ENCODE peak calls at places on chromosomes 5 and 9, in seven cellular contexts. J, V, G, C, X, A and E are unnamed samples. For H3K4me1, the result is how much of the 10 kb centered on the place peaks cover.

GRCh38 chr9:91071185-91071990 is 269.8 kb downstream of the SYK start:
- DNase-seq in J (no peak), V (peak), G (no peak), C (no peak), X (no peak), A (no peak), E (peak)

GRCh38 chr5:93607367-93608258 is 24.6 kb downstream of the NR2F1 start:
- DNase-seq in J (no peak), V (peak), G (no peak), C (no peak), X (peak), A (no peak), E (no peak)

GRCh38 chr9:18666987-18667772 is 193.2 kb downstream of the ADAMTSL1 start:
- DNase-seq in J (no peak), V (peak), G (no peak), C (no peak), X (no peak), A (no peak), E (no peak)

GRCh38 chr9:128555180-128555721 is 2.9 kb downstream of the SPTAN1 start:
- DNase-seq in J (no peak), V (peak), G (no peak), C (no peak), X (peak), A (no peak), E (no peak)

GRCh38 chr9:89821081-89821480 is 216.3 kb downstream of the GADD45G start:
- DNase-seq in J (no peak), V (peak), G (no peak), C (no peak), X (no peak), A (no peak), E (peak)

GRCh38 chr5:104456122-104456521 is 893.5 kb upstream of the NUDT12 start:
- DNase-seq in J (no peak), V (no peak), G (no peak), C (no peak), X (no peak), A (no peak), E (no peak)

GRCh38 chr9:97243606-97244005 is 63.9 kb upstream of the CCDC180 start:
- DNase-seq in J (no peak), V (no peak), G (no peak), C (no peak), X (no peak), A (no peak), E (no peak)

GRCh38 chr5:55497712-55498111 is 37.1 kb downstream of the PLPP1 start:
- DNase-seq in J (no peak), V (no peak), G (no peak), C (no peak), X (no peak), A (no peak), E (no peak)

GRCh38 chr9:4967521-4967920 is 17.6 kb upstream of the JAK2 start:
- DNase-seq in J (no peak), V (no peak), G (no peak), C (no peak), X (no peak), A (no peak), E (no peak)
- H3K4me1 ChIP-seq in J (under half), V (under half), G (under half), C (under half), X (under half), A (under half), E (under half)

GRCh38 chr5:14268236-14268701 is 125.1 kb downstream of the TRIO start:
- DNase-seq in J (no peak), V (peak), G (no peak), C (no peak), X (peak), A (no peak), E (peak)
- H3K4me1 ChIP-seq in J (under half), V (half or more), G (under half), C (under half), X (half or more), A (under half), E (under half)

GRCh38 chr9:121357011-121357410 is 13.0 kb downstream of the STOM start:
- DNase-seq in J (no peak), V (no peak), G (no peak), C (no peak), X (no peak), A (no peak), E (no peak)
- H3K4me1 ChIP-seq in J (half or more), V (under half), G (under half), C (under half), X (half or more), A (half or more), E (half or more)

GRCh38 chr9:93161801-93162635 is 21.9 kb upstream of the WNK2 start:
- DNase-seq in J (no peak), V (no peak), G (no peak), C (no peak), X (no peak), A (no peak), E (no peak)

GRCh38 chr9:93156475-93157008 is 22.5 kb upstream of the NINJ1 start:
- DNase-seq in J (no peak), V (no peak), G (no peak), C (no peak), X (no peak), A (no peak), E (no peak)

GRCh38 chr9:93155716-93156474 is 21.8 kb upstream of the NINJ1 start:
- DNase-seq in J (no peak), V (no peak), G (no peak), C (no peak), X (no peak), A (no peak), E (no peak)

GRCh38 chr9:93164085-93164484 is 19.9 kb upstream of the WNK2 start:
- DNase-seq in J (no peak), V (no peak), G (no peak), C (no peak), X (no peak), A (no peak), E (no peak)

GRCh38 chr9:93159601-93160418 is 24.1 kb upstream of the WNK2 start:
- DNase-seq in J (peak), V (peak), G (peak), C (peak), X (peak), A (peak), E (peak)
- H3K4me1 ChIP-seq in J (under half), V (under half), G (under half), C (under half), X (under half), A (under half), E (under half)

GRCh38 chr9:121743441-121744001 is 92.1 kb downstream of the DAB2IP start:
- DNase-seq in J (peak), V (peak), G (no peak), C (peak), X (peak), A (no peak), E (peak)

GRCh38 chr9:121744687-121745395 is 93.4 kb downstream of the DAB2IP start:
- DNase-seq in J (no peak), V (peak), G (no peak), C (no peak), X (no peak), A (no peak), E (no peak)

GRCh38 chr9:121744002-121744686 is 92.7 kb downstream of the DAB2IP start:
- DNase-seq in J (peak), V (peak), G (no peak), C (peak), X (peak), A (peak), E (peak)

GRCh38 chr9:121741198-121741918 is 89.9 kb downstream of the DAB2IP start:
- DNase-seq in J (no peak), V (peak), G (no peak), C (no peak), X (no peak), A (no peak), E (no peak)

GRCh38 chr9:121742923-121743322 is 91.5 kb downstream of the DAB2IP start:
- DNase-seq in J (no peak), V (no peak), G (no peak), C (no peak), X (no peak), A (no peak), E (no peak)
- H3K4me1 ChIP-seq in J (half or more), V (half or more), G (under half), C (under half), X (under half), A (under half), E (half or more)